ENCODE peak calls at places on chromosomes 12 and 14, in five cellular contexts. I is gastrocnemius medialis; X is mammary epithelial cell; G is CD4-positive, alpha-beta memory T cell; Y is cardiac muscle cell. D is an unnamed sample.

GRCh38 chr12:53892760-53893159 is 45.9 kb upstream of the HOXC13 start:
- DNase-seq in Y (no peak), G (no peak), X (no peak), I (no peak), D (no peak)

GRCh38 chr14:62189698-62190097 is 427.5 kb downstream of the SNAPC1 start:
- DNase-seq in G (no peak), Y (peak; percentile 31), X (peak; percentile 56), I (no peak), D (no peak)

GRCh38 chr12:117857632-117858274 is 111.0 kb downstream of the KSR2 start:
- DNase-seq in X (peak; percentile 41), G (peak; percentile 15), Y (peak; percentile 42), I (no peak), D (peak; percentile 88)

GRCh38 chr14:58118097-58118496 is 33.9 kb downstream of the ARMH4 start:
- DNase-seq in I (no peak), G (no peak), X (no peak), Y (no peak), D (no peak)

GRCh38 chr12:81077686-81078441 is at the start of gene ACSS3:
- DNase-seq in Y (peak; percentile 62), X (no peak), G (no peak), I (peak; percentile 58), D (peak; percentile 81)

GRCh38 chr12:124683330-124683662 is 115.9 kb upstream of the NCOR2 start:
- DNase-seq in Y (no peak), I (no peak), G (no peak), X (peak; percentile 59), D (no peak)

GRCh38 chr14:75811136-75811839 is 150.2 kb downstream of the TTLL5 start:
- DNase-seq in X (no peak), I (no peak), G (peak; percentile 13), Y (no peak), D (no peak)

GRCh38 chr14:63203618-63204406 is 431 bp upstream of the RHOJ start:
- DNase-seq in I (peak; percentile 65), X (peak; percentile 93), Y (peak; percentile 99), G (no peak), D (peak; percentile 12)

GRCh38 chr14:95274283-95274682 is 45.4 kb downstream of the CLMN start:
- DNase-seq in G (no peak), I (no peak), X (no peak), Y (no peak), D (no peak)

GRCh38 chr12:121001060-121001459 is 15.2 kb downstream of the C12orf43 start:
- DNase-seq in G (no peak), Y (no peak), I (no peak), X (no peak), D (peak; percentile 44)

GRCh38 chr12:116381744-116382455 is 104.4 kb upstream of the MED13L start:
- DNase-seq in I (no peak), X (peak; percentile 46), G (no peak), Y (peak; percentile 95), D (peak; percentile 65)

GRCh38 chr14:92729632-92730358 is 18.6 kb downstream of the LGMN start:
- DNase-seq in X (peak; percentile 87), I (no peak), G (no peak), Y (peak; percentile 93), D (no peak)

GRCh38 chr14:51552768-51553426 is 98.8 kb upstream of the FRMD6 start:
- DNase-seq in Y (no peak), I (no peak), X (peak; percentile 61), G (no peak), D (no peak)

GRCh38 chr14:96090441-96091148 is 51.4 kb downstream of the C14orf132 start:
- DNase-seq in I (peak; percentile 42), Y (peak; percentile 85), X (no peak), G (no peak), D (peak; percentile 56)

GRCh38 chr14:72527591-72527990 is 366.3 kb downstream of the DPF3 start:
- DNase-seq in Y (no peak), I (no peak), X (no peak), G (no peak), D (no peak)

GRCh38 chr12:14952295-14952995 is 9.0 kb downstream of the ARHGDIB start:
- DNase-seq in X (peak; percentile 95), Y (peak; percentile 95), I (no peak), G (peak; percentile 81), D (no peak)

GRCh38 chr14:74902941-74903705 is 19.9 kb downstream of the RPS6KL1 start:
- DNase-seq in X (no peak), I (no peak), Y (no peak), G (no peak), D (no peak)

GRCh38 chr12:22692964-22693555 is 68.1 kb downstream of the ETNK1 start:
- DNase-seq in I (no peak), Y (no peak), X (no peak), G (no peak), D (no peak)

GRCh38 chr14:34113051-34113511 is 162.2 kb upstream of the EGLN3 start:
- DNase-seq in Y (peak; percentile 6), I (no peak), G (no peak), X (peak; percentile 72), D (no peak)

GRCh38 chr14:66288511-66288910 is 197.7 kb upstream of the CCDC196 start:
- DNase-seq in I (no peak), Y (no peak), G (no peak), X (peak; percentile 39), D (no peak)

GRCh38 chr12:3371018-3371417 is 120.0 kb upstream of the PRMT8 start:
- DNase-seq in G (no peak), I (no peak), Y (no peak), X (no peak), D (no peak)

GRCh38 chr12:110965574-110965973 is 45.2 kb upstream of the MYL2 start:
- DNase-seq in G (no peak), X (no peak), Y (no peak), I (peak; percentile 23), D (peak; percentile 42)

GRCh38 chr14:77086951-77087350 is 11.1 kb upstream of the CIPC start:
- DNase-seq in I (no peak), G (no peak), X (no peak), Y (peak; percentile 26), D (no peak)

GRCh38 chr12:65443038-65443437 is 164.6 kb downstream of the MSRB3 start:
- DNase-seq in Y (no peak), G (no peak), I (no peak), X (no peak), D (no peak)

DNA sequence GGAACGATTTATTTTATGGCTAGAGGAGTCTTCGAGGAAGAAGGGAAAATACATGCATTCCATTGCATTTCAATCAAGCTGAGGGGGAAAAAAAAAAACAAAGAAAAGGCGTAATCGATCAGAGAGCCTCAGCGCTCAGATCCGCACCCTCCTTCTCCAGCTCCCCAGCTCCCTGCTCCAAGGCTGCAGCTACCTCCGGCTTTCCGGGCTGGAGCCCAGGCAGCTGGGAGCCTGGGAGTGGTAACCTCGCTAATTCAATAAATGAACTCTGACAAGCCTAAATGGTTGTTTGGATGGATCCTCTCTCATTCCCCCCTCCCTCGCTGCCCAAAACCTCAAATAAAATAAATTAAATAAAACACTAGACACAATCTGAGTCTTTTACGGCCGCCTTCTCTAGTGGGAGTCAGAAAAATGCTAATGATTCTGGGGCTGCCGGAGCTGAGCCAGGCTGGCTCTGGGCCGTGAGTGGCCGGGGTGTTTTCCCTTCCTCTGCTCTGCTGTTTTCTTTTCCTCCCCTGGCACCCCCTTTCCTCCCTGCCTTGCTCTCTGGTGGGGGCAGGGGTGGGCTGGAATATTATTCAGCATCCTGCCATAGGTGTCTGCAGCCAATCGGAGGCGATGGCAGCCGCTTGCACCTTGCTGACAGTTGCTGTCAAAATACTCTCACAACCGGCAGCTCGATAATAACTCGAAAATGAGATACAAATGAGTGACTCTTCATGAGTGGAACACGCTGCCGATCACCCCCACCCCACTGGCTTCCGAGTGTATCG is 76.1 kb downstream of the RBM19 start:
- DNase-seq in G (no peak), Y (no peak), I (no peak), X (no peak), D (no peak)
- H3K4me3 ChIP-seq in G (no peak overlapping the region), Y (no peak overlapping the region), I (no peak overlapping the region), X (no peak overlapping the region), D (no peak overlapping the region)

GRCh38 chr12:57229041-57229633 is 374 bp upstream of the SHMT2 start:
- DNase-seq in X (no peak), G (no peak), I (no peak), Y (no peak), D (no peak)

GRCh38 chr12:57227315-57228115 is 2.0 kb upstream of the SHMT2 start:
- DNase-seq in Y (no peak), G (no peak), I (no peak), X (peak; percentile 60), D (no peak)

GRCh38 chr12:57230381-57231155 is 1.1 kb downstream of the SHMT2 start:
- DNase-seq in G (no peak), Y (no peak), X (no peak), I (no peak), D (no peak)

GRCh38 chr12:57231276-57232021 is 1.9 kb downstream of the SHMT2 start:
- DNase-seq in X (no peak), I (no peak), Y (no peak), G (no peak), D (no peak)

DNA sequence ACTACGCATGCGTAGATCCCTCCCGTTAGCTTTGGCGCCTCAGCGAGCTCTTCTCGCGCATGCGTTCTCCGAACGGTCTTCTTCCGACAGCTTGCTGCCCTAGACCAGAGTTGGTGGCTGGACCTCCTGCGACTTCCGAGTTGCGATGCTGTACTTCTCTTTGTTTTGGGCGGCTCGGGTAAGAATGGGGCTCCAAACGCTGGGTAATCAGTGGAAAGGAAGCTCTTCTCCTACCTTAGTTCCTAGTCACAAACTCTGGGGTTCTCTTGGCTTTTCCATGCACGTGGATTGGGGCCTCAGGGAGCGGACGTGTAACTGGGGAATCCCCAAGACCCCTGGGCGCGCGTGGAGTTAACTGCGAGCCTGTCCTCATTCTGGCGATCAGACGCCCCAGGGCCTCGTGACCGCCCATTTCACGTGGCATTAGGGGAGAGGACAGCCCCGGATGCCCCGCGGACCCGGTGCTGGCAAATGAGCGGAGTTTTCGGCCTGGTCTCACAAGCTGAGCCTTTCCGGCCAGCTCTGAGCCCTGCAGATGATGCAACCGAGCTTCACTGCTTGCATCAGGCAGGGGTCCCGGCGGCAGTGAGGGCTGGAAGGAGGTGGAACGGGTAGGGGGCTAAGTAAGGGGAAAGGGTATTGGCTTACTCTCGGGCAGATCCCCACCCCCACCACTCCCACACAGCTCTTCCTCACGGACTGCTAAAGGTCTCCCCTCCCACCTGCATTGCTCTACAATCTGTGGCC is at the start of gene SHMT2:
- DNase-seq in X (peak; percentile 85), I (peak; percentile 91), Y (peak; percentile 97), G (peak; percentile 89), D (peak; percentile 98)
- H3K27me3 ChIP-seq in X (no peaks in the 10 kb centered on the region), I (peaks cover 17% of the 10 kb centered on the region), Y (peaks cover 51% of the 10 kb centered on the region), G (peaks cover 16% of the 10 kb centered on the region), D (peaks cover 26% of the 10 kb centered on the region)

DNA sequence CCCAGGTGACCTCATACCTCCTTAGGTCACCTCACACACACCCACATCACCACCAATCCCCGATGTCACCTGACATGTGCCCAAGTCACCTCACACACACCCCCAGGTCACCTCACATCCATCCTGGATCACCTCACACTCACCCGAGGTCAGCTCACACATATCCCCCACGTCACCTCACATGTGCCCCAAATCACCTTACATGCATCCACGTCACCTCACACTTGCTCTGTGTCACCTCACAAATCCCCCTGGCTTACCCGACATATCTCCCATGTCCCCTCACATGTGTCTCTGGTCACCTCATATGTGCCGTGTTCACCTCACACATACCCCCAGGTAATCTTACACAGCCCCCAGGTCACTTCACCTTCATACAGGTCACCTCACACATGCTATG is 864.6 kb downstream of the TMEM121 start:
- DNase-seq in I (no peak), Y (no peak), X (no peak), G (no peak), D (no peak)
- H3K36me3 ChIP-seq in I (no peaks in the 10 kb centered on the region), Y (no peaks in the 10 kb centered on the region), X (no peaks in the 10 kb centered on the region), G (no peaks in the 10 kb centered on the region), D (no peaks in the 10 kb centered on the region)

DNA sequence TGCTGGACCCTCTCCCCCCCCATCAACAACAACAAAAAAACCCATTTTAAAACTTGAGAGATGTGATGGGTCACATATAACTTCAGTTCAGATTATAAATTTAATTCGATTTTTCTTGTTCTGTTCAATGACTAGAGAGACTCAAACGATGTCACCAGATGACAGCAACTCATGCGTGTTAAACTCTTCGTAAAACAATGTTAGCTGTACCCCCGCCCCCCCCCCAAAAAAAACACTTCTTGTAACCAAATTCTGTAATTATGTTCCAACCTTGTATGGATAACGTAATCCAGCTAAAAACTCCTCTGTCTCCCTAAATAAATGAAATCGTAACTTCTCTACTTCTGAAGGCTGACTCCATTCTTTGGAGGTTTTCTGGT is 614 bp upstream of the NACA start:
- DNase-seq in I (no peak), X (no peak), G (no peak), Y (no peak), D (peak; percentile 9)
- H3K4me3 ChIP-seq in I (peak overlapping the region; percentile 85), X (peak overlapping the region; percentile 96), G (peak overlapping the region; percentile 100), Y (peak overlapping the region; percentile 86), D (peak overlapping the region; percentile 100)

D was measured in H7.